ENCODE peak calls at places on chromosomes 4 and X, in five cellular contexts. T is endothelial cell of umbilical vein, S is heart right ventricle, R is kidney, P is A673. L is an unnamed sample.
A peak's percentile ranks its signal among the peaks of the same experiment; 100 is the strongest.

GRCh38 chr4:153137677-153138630 is 66.3 kb upstream of the TRIM2 start:
- DNase-seq in T (no peak), S (no peak), R (no peak), P (no peak), L (no peak)

GRCh38 chrX:37871626-37872302 is 24.4 kb upstream of the DYNLT3 start:
- DNase-seq in T (peak; percentile 46), S (peak; percentile 13), R (no peak), P (peak; percentile 60), L (no peak)

GRCh38 chrX:14916017-14916674 is 42.9 kb downstream of the MOSPD2 start:
- DNase-seq in T (peak; percentile 17), S (no peak), R (no peak), P (no peak), L (no peak)

GRCh38 chr4:98801259-98801725 is 127.6 kb downstream of the EIF4E start:
- DNase-seq in T (no peak), S (no peak), R (no peak), P (no peak), L (no peak)

GRCh38 chr4:173746424-173746823 is 216.4 kb upstream of the HAND2 start:
- DNase-seq in T (no peak), S (no peak), R (no peak), P (peak; percentile 55), L (no peak)

GRCh38 chr4:78100060-78100459 is 42.9 kb downstream of the FRAS1 start:
- DNase-seq in T (no peak), S (peak; percentile 10), R (no peak), P (no peak), L (no peak)

GRCh38 chrX:10189317-10190268 is 32.8 kb downstream of the CLCN4 start:
- DNase-seq in T (peak; percentile 67), S (peak; percentile 58), R (peak; percentile 84), P (peak; percentile 79), L (peak; percentile 69)

GRCh38 chr4:153792007-153792892 is 3.4 kb upstream of the SFRP2 start:
- DNase-seq in T (no peak), S (peak; percentile 26), R (peak; percentile 73), P (peak; percentile 37), L (no peak)

GRCh38 chrX:131675596-131676194 is 131.8 kb downstream of the OR13H1 start:
- DNase-seq in T (no peak), S (no peak), R (no peak), P (peak; percentile 28), L (no peak)

GRCh38 chrX:66900886-66901285 is 262.0 kb upstream of the EDA2R start:
- DNase-seq in T (no peak), S (no peak), R (no peak), P (no peak), L (no peak)

GRCh38 chr4:973431-974397 is at the start of gene DGKQ:
- DNase-seq in T (peak; percentile 82), S (peak; percentile 86), R (peak; percentile 96), P (peak; percentile 85), L (peak; percentile 89)

DNA sequence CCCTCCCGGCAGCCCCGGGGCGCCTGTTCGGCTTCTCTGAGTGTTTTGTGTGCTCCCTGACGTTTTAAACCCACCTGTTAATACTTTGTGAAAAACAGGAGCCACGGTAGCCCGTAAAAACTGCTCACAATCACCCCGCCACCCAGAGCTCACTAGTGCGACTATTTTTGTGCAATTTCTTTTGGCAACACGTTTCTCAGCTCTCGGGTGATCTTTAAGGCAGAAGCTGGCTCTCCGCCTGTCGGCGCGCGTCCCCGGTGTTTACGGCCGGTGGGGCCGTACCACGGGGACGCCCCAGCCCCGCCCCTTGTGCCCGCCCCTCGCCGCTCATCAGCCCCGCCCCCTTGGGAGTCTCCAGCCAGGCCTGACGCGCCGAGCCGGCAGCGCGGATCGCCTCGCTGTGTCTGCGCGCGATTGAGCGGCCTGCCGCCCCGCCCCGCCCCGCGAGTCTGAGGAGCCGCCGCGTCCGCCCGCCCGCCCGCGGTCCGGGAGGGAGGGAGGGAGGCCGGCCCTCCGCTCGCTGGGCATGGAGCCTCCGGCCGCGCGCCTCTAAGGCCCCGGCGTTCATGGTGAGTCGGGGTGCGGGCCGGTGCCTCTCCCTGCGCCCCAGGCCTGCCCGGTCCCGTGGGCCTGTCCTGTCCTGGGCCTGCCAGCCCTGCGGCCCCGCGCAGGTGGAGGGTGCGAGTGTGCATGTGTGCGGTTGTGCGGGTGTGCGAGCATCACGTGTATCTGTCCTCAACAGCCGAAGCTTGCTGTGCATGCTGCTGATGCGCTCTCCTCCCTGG is 56.2 kb upstream of the TADA2B start:
- DNase-seq in T (peak; percentile 92), S (peak; percentile 94), R (peak; percentile 98), P (peak; percentile 95), L (peak; percentile 98)
- TF ChIP-seq CTCF in T (no peak), S (no peak), R (peak; percentile 17), P (no peak), L (no peak)

DNA sequence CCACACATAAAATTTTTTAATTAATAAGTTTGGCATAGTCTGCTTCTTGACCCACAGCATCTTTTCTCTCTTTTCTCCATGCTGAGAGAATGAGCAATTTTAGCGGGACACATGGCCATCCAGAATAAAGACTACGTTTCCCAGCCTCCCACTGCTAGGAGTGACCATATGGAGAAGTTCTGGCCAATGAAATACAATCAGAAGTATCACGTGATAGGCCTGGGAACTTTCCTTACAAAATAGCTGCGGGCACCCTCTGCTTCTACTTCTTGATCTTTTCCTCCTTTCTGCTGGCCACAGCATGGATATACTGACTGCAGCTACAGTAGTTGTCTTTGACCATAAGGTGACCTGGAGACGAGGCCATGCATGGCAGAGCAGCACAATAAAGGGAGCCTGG is 348.0 kb downstream of the BCOR start:
- DNase-seq in T (no peak), S (no peak), R (no peak), P (no peak), L (no peak)
- H3K4me1 ChIP-seq in T (peaks cover 18% of the 10 kb centered on the region), S (no peaks in the 10 kb centered on the region), R (peaks cover 8% of the 10 kb centered on the region), P (no peaks in the 10 kb centered on the region), L (no peaks in the 10 kb centered on the region)

DNA sequence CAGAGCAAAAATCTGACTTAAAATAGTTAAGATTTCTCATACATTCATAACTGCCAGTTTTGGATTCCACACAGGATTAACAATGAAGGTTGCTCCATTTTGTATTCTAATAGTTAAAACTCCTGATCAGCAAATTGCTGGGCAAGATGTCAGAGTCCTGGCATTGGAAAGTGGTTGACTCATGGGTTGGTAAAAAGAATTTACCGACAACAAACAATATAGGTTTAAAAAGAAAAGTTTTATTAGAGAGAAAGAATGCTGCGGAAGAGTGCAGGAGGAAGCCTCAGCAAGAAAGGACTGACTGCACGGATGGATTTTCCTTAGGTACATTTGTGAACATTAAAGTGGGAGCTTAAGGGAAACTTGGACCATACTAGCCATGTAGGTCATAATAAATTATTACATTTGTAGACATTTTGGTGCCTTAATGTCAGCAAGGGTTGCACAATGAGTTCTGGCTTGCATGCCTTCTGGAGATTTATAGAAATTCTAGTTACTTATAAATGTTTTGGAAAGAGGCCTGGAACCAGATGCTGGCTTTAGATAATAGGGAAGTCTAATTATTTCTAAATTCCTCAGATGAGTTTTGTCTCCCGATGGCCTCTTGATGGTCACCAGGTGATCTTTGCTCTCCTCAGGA is 25.4 kb upstream of the IL2 start:
- DNase-seq in T (no peak), S (no peak), R (no peak), P (no peak), L (no peak)
- TF ChIP-seq CTCF in T (no peak), S (no peak), R (no peak), P (no peak), L (no peak)

GRCh38 chr4:148986951-148987350 is 544.7 kb upstream of the NR3C2 start:
- DNase-seq in T (peak; percentile 3), S (no peak), R (no peak), P (no peak), L (no peak)

GRCh38 chr4:148980782-148981181 is 538.6 kb upstream of the NR3C2 start:
- DNase-seq in T (no peak), S (no peak), R (no peak), P (no peak), L (no peak)

GRCh38 chr4:148982200-148982599 is 540.0 kb upstream of the NR3C2 start:
- DNase-seq in T (no peak), S (no peak), R (no peak), P (no peak), L (peak; percentile 50)

GRCh38 chr4:148984951-148985350 is 542.7 kb upstream of the NR3C2 start:
- DNase-seq in T (no peak), S (no peak), R (no peak), P (peak; percentile 10), L (no peak)
- H3K4me1 ChIP-seq in T (no peaks in the 10 kb centered on the region), S (no peaks in the 10 kb centered on the region), R (no peaks in the 10 kb centered on the region), P (no peaks in the 10 kb centered on the region), L (no peaks in the 10 kb centered on the region)

GRCh38 chr4:155931634-155932033 is 22.0 kb downstream of the CTSO start:
- DNase-seq in T (no peak), S (no peak), R (no peak), P (no peak), L (no peak)
- TF ChIP-seq CTCF in T (no peak), S (no peak), R (no peak), P (no peak), L (no peak)

GRCh38 chr4:38668203-38668602 is 4.2 kb downstream of the KLF3 start:
- DNase-seq in T (no peak), S (no peak), R (no peak), P (no peak), L (no peak)

GRCh38 chr4:38667005-38667771 is 3.2 kb downstream of the KLF3 start:
- DNase-seq in T (peak; percentile 99), S (peak; percentile 90), R (peak; percentile 80), P (peak; percentile 98), L (peak; percentile 68)

GRCh38 chr4:38670939-38671593 is 7.1 kb downstream of the KLF3 start:
- DNase-seq in T (peak; percentile 51), S (no peak), R (no peak), P (no peak), L (no peak)

GRCh38 chr4:38670061-38670894 is 6.3 kb downstream of the KLF3 start:
- DNase-seq in T (peak; percentile 21), S (no peak), R (no peak), P (no peak), L (no peak)

DNA sequence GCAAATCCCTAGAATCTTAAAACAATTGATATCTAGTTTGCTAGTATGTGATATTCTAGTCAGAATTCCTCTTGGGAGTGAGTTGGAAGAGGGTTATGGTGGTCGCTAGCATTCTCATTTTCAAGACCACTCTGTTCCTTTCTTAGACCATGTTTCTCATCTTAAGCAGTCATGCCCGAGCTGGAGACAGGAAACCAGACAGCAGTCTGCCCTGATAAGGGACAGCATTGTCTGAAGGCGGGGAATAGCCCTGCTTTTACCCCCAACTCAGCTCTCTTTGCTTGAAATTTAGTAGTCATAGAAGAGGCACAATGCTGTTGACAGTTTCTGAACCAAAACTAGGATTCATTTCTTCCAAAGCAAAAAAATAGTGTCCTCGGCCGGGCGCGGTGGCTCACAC is 5.2 kb downstream of the KLF3 start:
- DNase-seq in T (peak; percentile 86), S (no peak), R (no peak), P (no peak), L (no peak)
- H3K4me1 ChIP-seq in T (peaks cover 75% of the 10 kb centered on the region), S (peaks cover 66% of the 10 kb centered on the region), R (peaks cover 73% of the 10 kb centered on the region), P (peaks cover 76% of the 10 kb centered on the region), L (peaks cover 4% of the 10 kb centered on the region)

GRCh38 chr4:122503214-122503613 is 46.7 kb upstream of the IL2 start:
- DNase-seq in T (peak; percentile 37), S (no peak), R (no peak), P (no peak), L (no peak)

GRCh38 chr4:122512430-122512829 is 55.9 kb upstream of the IL2 start:
- DNase-seq in T (no peak), S (no peak), R (no peak), P (no peak), L (no peak)

DNA sequence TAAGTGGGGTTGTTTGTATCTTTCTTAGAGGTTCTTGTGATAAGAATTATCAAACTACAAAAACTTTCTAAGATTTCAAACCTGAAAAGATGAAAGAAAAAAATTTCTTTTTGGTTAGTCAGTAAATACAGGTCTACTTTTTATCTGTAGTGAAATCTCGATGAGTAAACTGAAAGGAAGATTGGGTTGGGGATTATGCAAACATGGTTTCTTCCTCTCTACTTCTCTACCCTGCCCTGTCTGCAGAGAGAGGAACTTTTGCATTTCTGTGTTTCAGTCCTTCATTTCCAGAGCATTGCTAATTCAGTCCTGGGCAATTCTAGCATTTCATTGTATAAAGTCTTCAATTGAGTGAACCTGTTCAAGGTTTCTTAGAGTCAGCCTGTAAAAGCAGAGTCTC is 51.6 kb upstream of the IL2 start:
- DNase-seq in T (no peak), S (no peak), R (no peak), P (no peak), L (no peak)
- TF ChIP-seq CTCF in T (no peak), S (no peak), R (no peak), P (no peak), L (peak; percentile 6)

L was measured in Peyer's patch.